ENCODE peak calls at places on chromosomes 16 and 17, in five cellular contexts. V is body of pancreas; P is fibroblast of pulmonary artery; J is AG09309; Q is CD8-positive, alpha-beta T cell. A is an unnamed sample.

GRCh38 chr16:2686912-2687507 is 4.7 kb downstream of the KCTD5 start:
- DNase-seq in V (no peak), P (no peak), J (no peak), Q (no peak), A (no peak)

GRCh38 chr17:21303441-21304065 is 19.0 kb downstream of the MAP2K3 start:
- DNase-seq in V (no peak), P (no peak), J (no peak), Q (no peak), A (no peak)

GRCh38 chr16:3118204-3118790 is 5.9 kb downstream of the ZNF205 start:
- DNase-seq in V (no peak), P (no peak), J (no peak), Q (no peak), A (no peak)

GRCh38 chr17:33369876-33370275 is 76.8 kb upstream of the ASIC2 start:
- DNase-seq in V (no peak), P (no peak), J (no peak), Q (no peak), A (no peak)

GRCh38 chr16:81551141-81551808 is 106.7 kb downstream of the CMIP start:
- DNase-seq in V (no peak), P (peak), J (no peak), Q (no peak), A (no peak)

GRCh38 chr17:8188408-8188839 is 1.6 kb downstream of the BORCS6 start:
- DNase-seq in V (peak), P (no peak), J (no peak), Q (peak), A (no peak)

GRCh38 chr16:10065014-10065413 is 117.2 kb downstream of the GRIN2A start:
- DNase-seq in V (no peak), P (no peak), J (no peak), Q (no peak), A (no peak)

GRCh38 chr16:67204076-67204475 is 5.1 kb downstream of the ELMO3 start:
- DNase-seq in V (no peak), P (no peak), J (no peak), Q (no peak), A (no peak)

GRCh38 chr16:53035176-53035942 is 17.3 kb downstream of the CHD9NB start:
- DNase-seq in V (no peak), P (no peak), J (no peak), Q (no peak), A (no peak)

GRCh38 chr17:3004150-3004801 is 59.1 kb downstream of the OR1D5 start:
- DNase-seq in V (peak), P (peak), J (peak), Q (peak), A (peak)
- H3K4me3 ChIP-seq in V (no peak), P (no peak), J (no peak), Q (peak), A (no peak)

GRCh38 chr16:27268376-27269299 is at the start of gene NSMCE1:
- DNase-seq in V (peak), P (peak), J (peak), Q (peak), A (peak)
- TF ChIP-seq CTCF in V (peak), P (peak), J (no peak), Q (no peak), A (peak)

DNA sequence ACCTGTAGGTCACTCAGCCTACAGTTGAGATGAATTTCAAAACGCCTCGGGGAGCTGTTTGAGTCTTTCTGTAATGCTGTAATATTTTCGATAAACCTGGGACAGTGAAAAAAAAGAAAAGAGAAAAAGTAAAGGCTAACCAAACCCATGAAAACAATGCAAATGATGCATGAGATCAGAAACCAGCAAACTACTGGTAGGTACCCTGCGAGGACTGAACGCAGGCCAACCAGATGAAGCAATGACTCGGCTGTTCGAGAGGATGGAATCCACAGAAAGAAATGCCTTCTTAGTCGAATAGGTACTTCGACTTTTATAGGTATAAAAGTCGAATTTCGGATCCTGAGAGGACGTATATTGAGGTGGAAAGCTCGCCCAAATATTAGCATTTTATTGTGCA is 509 bp upstream of the ATAD5 start:
- DNase-seq in V (no peak), P (peak), J (no peak), Q (no peak), A (no peak)
- H3K4me3 ChIP-seq in V (peak), P (peak), J (peak), Q (peak), A (peak)

DNA sequence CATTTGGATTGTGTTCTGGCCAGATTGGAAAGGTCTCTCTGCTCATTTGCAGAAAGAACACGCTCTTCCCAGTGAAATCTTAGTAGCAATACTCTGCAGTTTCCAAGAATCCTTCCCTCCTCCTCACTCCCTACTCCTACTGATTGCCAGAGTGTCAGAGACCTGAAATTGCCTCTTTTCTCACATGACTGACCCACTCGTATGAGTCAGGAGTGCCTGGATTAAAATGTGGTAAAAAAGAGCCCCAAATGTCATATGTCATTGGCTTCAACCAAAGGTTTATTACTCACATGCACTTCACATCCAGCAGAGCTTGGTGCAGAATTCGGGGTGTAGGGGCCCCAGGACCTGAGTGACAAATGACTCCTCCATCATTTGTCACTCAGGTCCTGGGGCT is 39.7 kb upstream of the IRX3 start:
- DNase-seq in V (no peak), P (peak), J (no peak), Q (no peak), A (peak)
- TF ChIP-seq CTCF in V (no peak), P (no peak), J (no peak), Q (no peak), A (no peak)

GRCh38 chr16:68455631-68456030 is 7.3 kb upstream of the SMPD3 start:
- DNase-seq in V (no peak), P (no peak), J (no peak), Q (no peak), A (no peak)
- H3K4me3 ChIP-seq in V (no peak), P (no peak), J (no peak), Q (no peak), A (no peak)

GRCh38 chr16:87416826-87417471 is 24.8 kb downstream of the MAP1LC3B start:
- DNase-seq in V (no peak), P (peak), J (peak), Q (peak), A (no peak)
- TF ChIP-seq CTCF in V (peak), P (peak), J (peak), Q (peak), A (peak)

GRCh38 chr17:79721993-79722671 is 8.6 kb upstream of the ENPP7 start:
- DNase-seq in V (no peak), P (no peak), J (no peak), Q (no peak), A (no peak)
- H3K4me3 ChIP-seq in V (no peak), P (no peak), J (no peak), Q (no peak), A (no peak)